ENCODE peak calls at places on chromosome 15, in seven cellular contexts. One of them, this sample, is unnamed.

GRCh38 chr15:35546581-35547381 is 816 bp upstream of the DPH6 start:
- DNase-seq in astrocyte: no peak
- DNase-seq in MCF 10A: no peak
- DNase-seq in cardiac fibroblast: no peak
- DNase-seq in NCI-H510A treated with DMSO at 0.1 percent for 48 hours: no peak
- DNase-seq in esophagus muscularis mucosa: no peak
- DNase-seq in EL: no peak
- DNase-seq in this sample: no peak

GRCh38 chr15:67013696-67014095 is 51.7 kb upstream of the SMAD3 start:
- DNase-seq in astrocyte: peak; percentile 90
- DNase-seq in MCF 10A: no peak
- DNase-seq in cardiac fibroblast: peak; percentile 60
- DNase-seq in NCI-H510A treated with DMSO at 0.1 percent for 48 hours: peak; percentile 28
- DNase-seq in esophagus muscularis mucosa: peak; percentile 80
- DNase-seq in EL: peak; percentile 53
- DNase-seq in this sample: no peak

GRCh38 chr15:25183581-25184330 is 229.0 kb downstream of the SNRPN start:
- DNase-seq in astrocyte: no peak
- DNase-seq in MCF 10A: no peak
- DNase-seq in cardiac fibroblast: no peak
- DNase-seq in NCI-H510A treated with DMSO at 0.1 percent for 48 hours: no peak
- DNase-seq in esophagus muscularis mucosa: no peak
- DNase-seq in EL: no peak
- DNase-seq in this sample: peak; percentile 71

GRCh38 chr15:48802867-48803266 is 8.0 kb downstream of the CEP152 start:
- DNase-seq in astrocyte: peak; percentile 97
- DNase-seq in MCF 10A: peak; percentile 41
- DNase-seq in cardiac fibroblast: peak; percentile 80
- DNase-seq in NCI-H510A treated with DMSO at 0.1 percent for 48 hours: no peak
- DNase-seq in esophagus muscularis mucosa: no peak
- DNase-seq in EL: peak; percentile 87
- DNase-seq in this sample: no peak

GRCh38 chr15:29910068-29910467 is 87.8 kb upstream of the TJP1 start:
- DNase-seq in astrocyte: no peak
- DNase-seq in MCF 10A: no peak
- DNase-seq in cardiac fibroblast: peak; percentile 24
- DNase-seq in NCI-H510A treated with DMSO at 0.1 percent for 48 hours: no peak
- DNase-seq in esophagus muscularis mucosa: no peak
- DNase-seq in EL: no peak
- DNase-seq in this sample: no peak

GRCh38 chr15:22863356-22863755 is 24.9 kb downstream of the NIPA2 start:
- DNase-seq in astrocyte: no peak
- DNase-seq in MCF 10A: no peak
- DNase-seq in cardiac fibroblast: no peak
- DNase-seq in NCI-H510A treated with DMSO at 0.1 percent for 48 hours: no peak
- DNase-seq in esophagus muscularis mucosa: no peak
- DNase-seq in EL: no peak
- DNase-seq in this sample: no peak

GRCh38 chr15:74776851-74777768 is 4.8 kb upstream of the CSK start:
- DNase-seq in astrocyte: no peak
- DNase-seq in MCF 10A: no peak
- DNase-seq in cardiac fibroblast: peak; percentile 31
- DNase-seq in NCI-H510A treated with DMSO at 0.1 percent for 48 hours: no peak
- DNase-seq in esophagus muscularis mucosa: no peak
- DNase-seq in EL: peak; percentile 44
- DNase-seq in this sample: no peak

GRCh38 chr15:41849861-41850260 is 11.2 kb downstream of the PLA2G4B start:
- DNase-seq in astrocyte: no peak
- DNase-seq in MCF 10A: peak; percentile 32
- DNase-seq in cardiac fibroblast: no peak
- DNase-seq in NCI-H510A treated with DMSO at 0.1 percent for 48 hours: no peak
- DNase-seq in esophagus muscularis mucosa: no peak
- DNase-seq in EL: no peak
- DNase-seq in this sample: no peak

GRCh38 chr15:35088329-35088728 is 3.2 kb upstream of the NANOGP8 start:
- DNase-seq in astrocyte: no peak
- DNase-seq in MCF 10A: no peak
- DNase-seq in cardiac fibroblast: no peak
- DNase-seq in NCI-H510A treated with DMSO at 0.1 percent for 48 hours: no peak
- DNase-seq in esophagus muscularis mucosa: peak; percentile 37
- DNase-seq in EL: no peak
- DNase-seq in this sample: no peak

GRCh38 chr15:22918056-22918455 is 62.1 kb downstream of the CYFIP1 start:
- DNase-seq in astrocyte: peak; percentile 26
- DNase-seq in MCF 10A: peak; percentile 49
- DNase-seq in cardiac fibroblast: peak; percentile 16
- DNase-seq in NCI-H510A treated with DMSO at 0.1 percent for 48 hours: no peak
- DNase-seq in esophagus muscularis mucosa: no peak
- DNase-seq in EL: peak; percentile 78
- DNase-seq in this sample: no peak

GRCh38 chr15:100100926-100101325 is 240.8 kb downstream of the ADAMTS17 start:
- DNase-seq in astrocyte: no peak
- DNase-seq in MCF 10A: no peak
- DNase-seq in cardiac fibroblast: no peak
- DNase-seq in NCI-H510A treated with DMSO at 0.1 percent for 48 hours: no peak
- DNase-seq in esophagus muscularis mucosa: no peak
- DNase-seq in EL: no peak
- DNase-seq in this sample: no peak

GRCh38 chr15:60379466-60380274 is 18.1 kb downstream of the ANXA2 start:
- DNase-seq in astrocyte: peak; percentile 99
- DNase-seq in MCF 10A: peak; percentile 93
- DNase-seq in cardiac fibroblast: peak; percentile 92
- DNase-seq in NCI-H510A treated with DMSO at 0.1 percent for 48 hours: no peak
- DNase-seq in esophagus muscularis mucosa: no peak
- DNase-seq in EL: peak; percentile 98
- DNase-seq in this sample: peak; percentile 71

GRCh38 chr15:29143909-29144308 is 125.7 kb downstream of the NSMCE3 start:
- DNase-seq in astrocyte: peak; percentile 91
- DNase-seq in MCF 10A: no peak
- DNase-seq in cardiac fibroblast: peak; percentile 54
- DNase-seq in NCI-H510A treated with DMSO at 0.1 percent for 48 hours: no peak
- DNase-seq in esophagus muscularis mucosa: no peak
- DNase-seq in EL: peak; percentile 80
- DNase-seq in this sample: no peak

GRCh38 chr15:80554526-80554925 is 140.6 kb upstream of the ABHD17C start:
- DNase-seq in astrocyte: no peak
- DNase-seq in MCF 10A: no peak
- DNase-seq in cardiac fibroblast: no peak
- DNase-seq in NCI-H510A treated with DMSO at 0.1 percent for 48 hours: no peak
- DNase-seq in esophagus muscularis mucosa: no peak
- DNase-seq in EL: no peak
- DNase-seq in this sample: peak; percentile 34

GRCh38 chr15:101017935-101018849 is 99.0 kb downstream of the LRRK1 start:
- DNase-seq in astrocyte: no peak
- DNase-seq in MCF 10A: peak; percentile 45
- DNase-seq in cardiac fibroblast: peak; percentile 86
- DNase-seq in NCI-H510A treated with DMSO at 0.1 percent for 48 hours: no peak
- DNase-seq in esophagus muscularis mucosa: peak; percentile 60
- DNase-seq in EL: no peak
- DNase-seq in this sample: peak; percentile 78

This sample was measured in vagina.